ENCODE peak calls at places on chromosome 3, in seven cellular contexts. W is uterus, I is heart right ventricle, F is lower lobe of right lung, T is cardiac muscle cell, S is fibroblast of lung, N is SK-N-SH. K is an unnamed sample.

GRCh38 chr3:104359546-104359945 is 1007.2 kb upstream of the ALCAM start:
- DNase-seq in W (no peak), F (no peak), N (no peak), T (peak; percentile 21), I (no peak), S (peak; percentile 97), K (no peak)

GRCh38 chr3:17013571-17013970 is 128.8 kb downstream of the PLCL2 start:
- DNase-seq in W (no peak), T (no peak), I (no peak), F (no peak), N (no peak), S (no peak), K (no peak)

GRCh38 chr3:172201990-172202318 is 162.6 kb downstream of the FNDC3B start:
- DNase-seq in N (no peak), F (no peak), S (peak; percentile 92), I (peak; percentile 30), W (peak; percentile 34), T (no peak), K (no peak)

GRCh38 chr3:60588806-60589205 is 662.4 kb downstream of the FHIT start:
- DNase-seq in T (no peak), S (peak; percentile 87), F (no peak), W (no peak), N (no peak), I (no peak), K (no peak)

GRCh38 chr3:38645076-38645475 is 4.4 kb downstream of the SCN5A start:
- DNase-seq in S (no peak), W (no peak), T (no peak), N (no peak), I (no peak), F (no peak), K (no peak)

GRCh38 chr3:134772591-134772990 is 22.5 kb upstream of the EPHB1 start:
- DNase-seq in W (no peak), S (no peak), F (no peak), I (no peak), T (no peak), N (no peak), K (no peak)

GRCh38 chr3:195897081-195897852 is 11.1 kb downstream of the TNK2 start:
- DNase-seq in S (peak; percentile 72), I (no peak), N (peak; percentile 83), F (no peak), W (peak; percentile 75), T (peak; percentile 35), K (peak; percentile 76)

GRCh38 chr3:33807190-33807589 is 8.8 kb downstream of the PDCD6IP start:
- DNase-seq in I (peak; percentile 13), T (no peak), W (no peak), S (no peak), F (no peak), N (no peak), K (no peak)

GRCh38 chr3:38129058-38129457 is 7.9 kb downstream of the ACAA1 start:
- DNase-seq in I (peak; percentile 30), N (no peak), F (no peak), T (no peak), W (peak; percentile 5), S (no peak), K (no peak)

GRCh38 chr3:10305331-10305902 is 12.7 kb upstream of the GHRL start:
- DNase-seq in N (no peak), W (no peak), T (no peak), F (no peak), I (no peak), S (no peak), K (no peak)

GRCh38 chr3:141384575-141384974 is 16.3 kb downstream of the ZBTB38 start:
- DNase-seq in F (no peak), S (no peak), I (no peak), T (no peak), W (no peak), N (no peak), K (no peak)

GRCh38 chr3:36957862-36958686 is 13.2 kb upstream of the TRANK1 start:
- DNase-seq in S (peak; percentile 75), W (no peak), I (no peak), N (no peak), T (no peak), F (no peak), K (no peak)

GRCh38 chr3:18027161-18027939 is 284.9 kb upstream of the TBC1D5 start:
- DNase-seq in S (peak; percentile 87), W (no peak), F (no peak), I (peak; percentile 40), N (no peak), T (no peak), K (no peak)

GRCh38 chr3:137792633-137793271 is 28.6 kb downstream of the SOX14 start:
- DNase-seq in I (no peak), N (peak; percentile 38), W (no peak), F (peak; percentile 46), T (peak; percentile 11), S (no peak), K (no peak)

GRCh38 chr3:194632983-194633348 is 253 bp downstream of the TMEM44 start:
- DNase-seq in T (no peak), N (no peak), I (no peak), F (peak; percentile 62), S (peak; percentile 40), W (no peak), K (no peak)

GRCh38 chr3:56190906-56191305 is 277.4 kb downstream of the ERC2 start:
- DNase-seq in F (no peak), T (no peak), I (no peak), S (no peak), N (no peak), W (no peak), K (no peak)

DNA sequence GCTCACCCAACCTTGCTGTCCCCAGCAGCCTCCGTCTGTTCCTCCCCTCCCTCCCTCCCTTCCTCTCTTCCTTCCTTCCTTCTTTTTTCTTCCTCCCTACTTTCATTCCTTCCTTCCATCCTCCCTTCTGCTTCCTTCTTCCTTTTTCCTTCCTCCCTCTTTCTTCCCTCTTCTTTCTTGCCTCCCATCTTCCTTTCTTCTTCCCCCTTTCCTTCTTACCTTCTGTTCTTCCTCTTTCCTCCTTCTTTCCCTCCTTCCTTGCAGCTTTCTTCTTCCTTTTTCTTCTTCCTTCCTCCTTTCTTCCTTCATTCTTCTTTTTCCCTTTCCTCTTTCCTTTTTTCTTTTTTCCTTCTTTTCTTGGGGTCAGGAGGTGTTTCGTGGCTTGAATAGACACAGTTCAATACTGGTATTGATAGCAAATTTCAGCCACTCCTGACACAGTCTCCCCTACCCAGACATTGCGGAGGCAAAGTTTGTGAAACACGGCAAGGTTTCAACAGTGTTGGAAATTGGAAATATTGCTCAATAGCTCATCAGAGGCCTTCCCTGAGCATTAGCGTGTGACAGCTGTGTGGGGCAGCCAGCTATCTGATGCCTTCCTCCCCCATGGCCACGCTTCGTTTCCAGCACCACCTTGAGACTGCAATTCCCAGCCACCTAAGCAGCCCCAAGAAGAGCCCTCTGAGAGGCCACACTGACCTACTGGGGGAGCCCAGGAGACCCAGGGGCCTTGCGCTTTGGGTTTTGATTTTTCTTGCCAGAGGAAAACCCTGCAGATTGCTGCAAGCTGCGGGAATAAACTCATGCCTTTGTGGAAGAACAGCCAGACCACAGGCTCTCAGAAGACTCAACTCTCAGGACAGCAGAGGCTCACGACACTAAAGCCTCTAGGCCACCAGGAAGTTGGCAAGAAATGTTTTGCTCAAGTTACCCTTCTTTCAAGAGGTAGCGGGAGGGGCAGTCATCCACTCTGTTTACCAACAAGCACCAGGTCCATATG is 82.2 kb downstream of the KLF15 start:
- DNase-seq in F (no peak), I (no peak), W (no peak), S (no peak), T (no peak), N (no peak), K (no peak)
- H3K4me3 ChIP-seq in F (no peak overlapping the region), I (no peak overlapping the region), W (no peak overlapping the region), S (no peak overlapping the region), T (no peak overlapping the region), N (no peak overlapping the region), K (no peak overlapping the region)

DNA sequence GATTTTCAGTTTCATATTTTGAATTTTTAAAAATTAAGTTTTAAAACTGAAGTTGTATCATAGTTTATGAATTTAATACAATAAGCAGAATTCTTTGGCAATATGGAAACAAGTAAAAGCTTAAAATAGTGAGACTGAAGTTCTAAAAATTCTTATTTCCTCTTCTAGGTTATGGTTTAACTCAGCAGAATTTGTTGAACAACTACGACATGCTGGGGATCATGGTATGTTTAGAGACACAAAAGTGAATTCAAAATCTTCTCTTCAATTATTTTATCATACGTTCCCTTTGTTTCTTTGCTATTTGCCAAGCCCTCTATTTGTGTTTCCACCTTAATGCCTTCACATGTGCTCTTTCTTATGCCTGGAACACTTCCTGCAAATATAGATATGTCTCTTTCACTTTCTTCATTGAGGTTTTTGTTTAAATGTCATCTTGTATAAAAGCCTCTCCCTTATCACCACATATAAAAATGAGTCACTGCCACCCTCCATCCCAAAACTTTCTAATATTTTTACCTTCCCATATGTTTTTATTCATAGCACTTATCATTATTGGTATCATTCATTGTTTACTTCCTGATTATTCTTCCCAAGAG is 6.3 kb downstream of the SUCNR1 start:
- DNase-seq in T (no peak), F (no peak), S (peak; percentile 23), N (no peak), W (no peak), I (no peak), K (no peak)
- H3K4me3 ChIP-seq in T (no peak overlapping the region), F (no peak overlapping the region), S (no peak overlapping the region), N (no peak overlapping the region), W (no peak overlapping the region), I (no peak overlapping the region), K (no peak overlapping the region)

DNA sequence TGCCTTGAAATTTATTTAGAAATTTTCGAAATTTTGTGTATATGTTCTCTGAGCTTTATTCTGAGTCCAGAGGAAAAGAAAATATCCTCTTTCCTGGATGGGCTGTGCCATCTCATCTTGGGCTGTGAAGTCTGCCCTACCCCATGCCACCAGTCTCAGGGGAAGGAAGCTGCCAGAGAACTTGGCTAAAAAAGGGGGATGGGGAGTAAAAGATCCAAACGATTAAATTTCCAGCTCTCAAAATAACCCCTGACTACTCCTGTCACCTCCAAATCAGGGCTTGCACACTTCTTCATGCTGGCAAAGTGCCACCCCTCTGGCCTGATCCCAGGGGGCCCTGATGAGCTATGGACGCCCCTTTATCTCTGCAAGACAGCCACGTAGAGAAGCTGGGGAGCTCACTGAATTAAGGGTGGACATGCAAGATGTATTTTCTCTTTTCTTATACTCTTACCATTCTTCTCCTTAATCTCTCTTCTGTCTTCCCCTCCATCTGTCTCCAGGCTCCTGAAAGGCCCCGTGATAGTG is 1.2 kb upstream of the MLF1 start:
- DNase-seq in I (no peak), F (no peak), T (peak; percentile 13), W (no peak), N (no peak), S (no peak), K (no peak)
- H3K4me3 ChIP-seq in I (no peak overlapping the region), F (no peak overlapping the region), T (no peak overlapping the region), W (no peak overlapping the region), N (no peak overlapping the region), S (no peak overlapping the region), K (no peak overlapping the region)

DNA sequence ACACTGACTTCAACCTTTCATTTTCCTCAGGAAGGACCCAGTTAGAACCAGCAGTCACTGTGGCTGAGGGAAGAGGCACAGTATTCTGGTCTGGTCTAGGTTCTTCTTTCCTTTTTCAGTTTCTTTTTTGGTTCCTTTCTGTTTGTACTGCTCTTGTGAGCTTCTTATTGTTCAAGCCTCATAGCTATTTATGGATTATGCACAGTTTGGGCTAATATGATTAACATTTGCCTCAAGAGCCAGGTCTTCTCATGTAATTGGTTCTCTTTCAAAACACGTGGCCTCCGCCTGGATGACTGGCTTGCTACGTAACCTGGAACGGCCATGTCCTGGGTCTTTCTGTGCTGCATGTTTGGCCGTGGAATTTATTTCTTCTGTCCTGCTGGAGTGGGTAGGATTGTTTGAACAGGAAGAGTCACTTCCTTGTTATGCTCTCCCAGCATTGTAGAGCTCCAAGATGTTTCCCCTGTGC is 43.3 kb downstream of the RBMS3 start:
- DNase-seq in T (no peak), N (no peak), W (peak; percentile 36), I (peak; percentile 67), S (peak; percentile 80), F (peak; percentile 63), K (peak; percentile 59)
- H3K4me3 ChIP-seq in T (no peak overlapping the region), N (peak overlapping the region; percentile 52), W (no peak overlapping the region), I (no peak overlapping the region), S (peak overlapping the region; percentile 10), F (peak overlapping the region; percentile 32), K (peak overlapping the region; percentile 1)

K was measured in BE2C.